ENCODE peak calls at places on chromosomes 13 and 19, in nine cellular contexts. I is GM12865; P is CD4-positive, alpha-beta T cell; L is mammary epithelial cell; W is H1; H is osteoblast; K is HFFc6; O is AG10803; U is thoracic aorta. Q is an unnamed sample.
A peak's percentile ranks its signal among the peaks of the same experiment; 100 is the strongest.

GRCh38 chr19:3360494-3361383 is 5.6 kb upstream of the NFIC start:
- DNase-seq in K (no peak), I (peak; percentile 76), L (no peak), H (peak; percentile 97), O (no peak), U (no peak), P (peak; percentile 73), W (peak; percentile 61), Q (no peak)

GRCh38 chr19:13026478-13026999 is 31.3 kb downstream of the NFIX start:
- DNase-seq in L (peak; percentile 67), O (peak; percentile 60), U (no peak), H (peak; percentile 87), W (no peak), P (no peak), K (peak; percentile 23), I (no peak), Q (no peak)

GRCh38 chr13:46386996-46387851 is at the start of gene RUBCNL:
- DNase-seq in P (no peak), I (peak; percentile 72), L (peak; percentile 85), W (peak; percentile 77), H (peak; percentile 85), U (no peak), O (peak; percentile 31), K (no peak), Q (peak; percentile 59)

GRCh38 chr19:3849092-3849491 is 19.7 kb downstream of the ZFR2 start:
- DNase-seq in L (peak; percentile 34), P (peak; percentile 9), O (no peak), H (peak; percentile 87), K (no peak), U (no peak), I (peak; percentile 64), W (no peak), Q (no peak)

GRCh38 chr19:33699754-33700407 is 78.1 kb downstream of the CHST8 start:
- DNase-seq in W (no peak), L (no peak), O (no peak), I (no peak), U (no peak), P (no peak), K (no peak), H (peak; percentile 59), Q (no peak)

GRCh38 chr13:63774133-63774532 is 2358.5 kb upstream of the PCDH20 start:
- DNase-seq in U (no peak), K (no peak), P (no peak), I (no peak), W (no peak), O (no peak), H (no peak), L (no peak), Q (no peak)

GRCh38 chr19:33622505-33622808 is 704 bp downstream of the CHST8 start:
- DNase-seq in K (no peak), I (no peak), L (peak; percentile 25), W (no peak), O (no peak), H (peak; percentile 88), P (no peak), U (no peak), Q (no peak)

GRCh38 chr13:41577437-41577836 is 120.1 kb downstream of the RGCC start:
- DNase-seq in H (peak; percentile 74), L (no peak), U (no peak), K (no peak), I (no peak), P (no peak), W (no peak), O (peak; percentile 85), Q (no peak)

GRCh38 chr19:9165256-9165655 is 13.5 kb upstream of the OR7D2 start:
- DNase-seq in I (no peak), K (no peak), H (no peak), O (peak; percentile 16), L (no peak), W (no peak), U (no peak), P (no peak), Q (no peak)

GRCh38 chr13:64446372-64446771 is 2783.8 kb downstream of the PCDH9 start:
- DNase-seq in I (no peak), U (no peak), O (no peak), W (no peak), L (no peak), P (no peak), H (no peak), K (peak; percentile 16), Q (no peak)

GRCh38 chr19:20397292-20397691 is 168.3 kb downstream of the ZNF737 start:
- DNase-seq in O (no peak), U (no peak), K (no peak), W (no peak), L (no peak), I (no peak), P (no peak), H (no peak), Q (no peak)

GRCh38 chr13:80297094-80297493 is 43.8 kb downstream of the SPRY2 start:
- DNase-seq in H (no peak), O (no peak), I (no peak), U (no peak), P (no peak), K (no peak), W (peak; percentile 49), L (no peak), Q (no peak)

GRCh38 chr19:55352746-55353145 is 1.8 kb downstream of the COX6B2 start:
- DNase-seq in O (no peak), I (no peak), K (no peak), L (no peak), W (no peak), H (no peak), P (no peak), U (no peak), Q (no peak)

GRCh38 chr13:34942732-34943674 is 933 bp downstream of the NBEA start:
- DNase-seq in W (peak; percentile 63), K (no peak), I (peak; percentile 11), O (no peak), P (no peak), H (peak; percentile 65), U (no peak), L (no peak), Q (peak; percentile 21)

GRCh38 chr13:79483302-79483701 is 2.3 kb downstream of the NDFIP2 start:
- DNase-seq in K (peak; percentile 83), I (no peak), L (peak; percentile 55), H (peak; percentile 68), O (peak; percentile 94), U (no peak), P (no peak), W (no peak), Q (no peak)

GRCh38 chr19:7509625-7510024 is 6.3 kb upstream of the ZNF358 start:
- DNase-seq in H (no peak), L (no peak), O (no peak), I (no peak), W (peak; percentile 67), K (no peak), P (no peak), U (no peak), Q (no peak)
- TF ChIP-seq CTCF in H (no peak), L (no peak), O (no peak), I (no peak), W (no peak), K (no peak), P (no peak), U (no peak), Q (no peak)

GRCh38 chr13:45321230-45321629 is 19.8 kb downstream of the TPT1 start:
- DNase-seq in K (no peak), W (no peak), U (no peak), I (no peak), O (no peak), H (no peak), L (no peak), P (no peak), Q (no peak)

GRCh38 chr13:45327253-45327954 is 13.6 kb downstream of the TPT1 start:
- DNase-seq in H (peak; percentile 8), K (no peak), O (no peak), P (peak; percentile 10), W (no peak), I (no peak), L (peak; percentile 58), U (no peak), Q (no peak)

GRCh38 chr13:45331123-45331619 is 9.8 kb downstream of the TPT1 start:
- DNase-seq in P (no peak), O (no peak), W (no peak), L (peak; percentile 22), U (no peak), K (no peak), H (no peak), I (no peak), Q (no peak)

GRCh38 chr13:45328661-45329105 is 12.3 kb downstream of the TPT1 start:
- DNase-seq in W (no peak), P (no peak), U (no peak), H (peak; percentile 51), L (no peak), O (peak; percentile 88), I (no peak), K (peak; percentile 59), Q (no peak)

GRCh38 chr13:45325806-45326205 is 15.2 kb downstream of the TPT1 start:
- DNase-seq in K (peak; percentile 84), H (peak; percentile 86), U (peak; percentile 45), I (no peak), L (peak; percentile 87), W (no peak), P (no peak), O (peak; percentile 83), Q (no peak)
- TF ChIP-seq CTCF in K (no peak), H (no peak), U (no peak), I (no peak), L (no peak), W (no peak), P (no peak), O (peak; percentile 6), Q (no peak)

GRCh38 chr19:11942008-11942842 is 17.3 kb downstream of the ZNF700 start:
- DNase-seq in P (no peak), K (no peak), H (no peak), L (no peak), I (no peak), W (no peak), O (no peak), U (no peak), Q (no peak)
- TF ChIP-seq CTCF in P (no peak), K (no peak), H (no peak), L (no peak), I (no peak), W (no peak), O (no peak), U (no peak), Q (no peak)

GRCh38 chr13:20358022-20358421 is 125.9 kb upstream of the GJB6 start:
- DNase-seq in K (no peak), P (no peak), I (no peak), L (no peak), H (no peak), U (no peak), O (no peak), W (no peak), Q (no peak)

GRCh38 chr13:20353973-20354372 is 121.9 kb upstream of the GJB6 start:
- DNase-seq in K (peak; percentile 57), O (peak; percentile 68), L (peak; percentile 71), U (no peak), H (no peak), P (no peak), W (no peak), I (no peak), Q (no peak)

GRCh38 chr13:20359335-20359734 is 127.2 kb upstream of the GJB6 start:
- DNase-seq in H (peak; percentile 97), K (peak; percentile 97), O (peak; percentile 95), L (peak; percentile 99), W (no peak), U (no peak), P (no peak), I (no peak), Q (no peak)

GRCh38 chr13:20354722-20355121 is 122.6 kb upstream of the GJB6 start:
- DNase-seq in K (no peak), P (no peak), I (no peak), H (no peak), U (no peak), L (peak; percentile 77), W (no peak), O (no peak), Q (no peak)

GRCh38 chr13:20356437-20356836 is 124.3 kb upstream of the GJB6 start:
- DNase-seq in U (no peak), L (no peak), O (peak; percentile 18), I (no peak), H (no peak), K (no peak), W (no peak), P (no peak), Q (peak; percentile 74)
- TF ChIP-seq CTCF in U (no peak), L (no peak), O (no peak), I (no peak), H (no peak), K (no peak), W (no peak), P (no peak), Q (no peak)

Q was measured in mesothelial cell of epicardium.